ENCODE peak calls at places on chromosomes 4 and X, in eight cellular contexts. E is T1000; N is fibroblast of lung; D is activated T-cell treated with anti-CD3 and anti-CD28 coated beads, Interleukin-2, amount 50 U/mL, for 4 hours; B is astrocyte of the spinal cord; A is stimulated activated CD8-positive, alpha-beta memory T cell treated with anti-CD3 and anti-CD28 coated beads, Interleukin-15, amount 100 ng/mL, for 1 hour; X is iPS DF 19.7; K is tibial nerve. J is an unnamed sample.

GRCh38 chr4:184921456-184921855 is 95.7 kb upstream of the ACSL1 start:
- DNase-seq in E (no peak), N (no peak), D (no peak), B (no peak), A (no peak), X (no peak), K (no peak), J (no peak)

GRCh38 chr4:184826315-184827266 is 823 bp upstream of the ACSL1 start:
- DNase-seq in E (no peak), N (no peak), D (peak), B (no peak), A (peak), X (no peak), K (no peak), J (no peak)

GRCh38 chrX:150456466-150456865 is 93.3 kb downstream of the MAMLD1 start:
- DNase-seq in E (no peak), N (no peak), D (no peak), B (no peak), A (no peak), X (no peak), K (no peak), J (no peak)

GRCh38 chrX:153782324-153782723 is 1.5 kb downstream of the SRPK3 start:
- DNase-seq in E (no peak), N (no peak), D (no peak), B (no peak), A (no peak), X (no peak), K (no peak), J (no peak)

GRCh38 chr4:89509708-89510269 is 202.2 kb upstream of the GPRIN3 start:
- DNase-seq in E (no peak), N (peak), D (no peak), B (peak), A (no peak), X (no peak), K (no peak), J (no peak)

GRCh38 chr4:151992755-151993154 is 231.9 kb upstream of the GATB start:
- DNase-seq in E (no peak), N (no peak), D (no peak), B (no peak), A (no peak), X (no peak), K (no peak), J (no peak)

GRCh38 chrX:143788265-143788664 is 67.7 kb upstream of the SPANXN2 start:
- DNase-seq in E (no peak), N (peak), D (no peak), B (peak), A (no peak), X (no peak), K (no peak), J (no peak)

GRCh38 chr4:144709159-144709558 is 63.2 kb downstream of the HHIP start:
- DNase-seq in E (peak), N (no peak), D (no peak), B (peak), A (no peak), X (no peak), K (no peak), J (no peak)

GRCh38 chrX:73940893-73941470 is 363.0 kb upstream of the ZCCHC13 start:
- DNase-seq in E (no peak), N (no peak), D (no peak), B (no peak), A (no peak), X (no peak), K (no peak), J (no peak)

GRCh38 chrX:102339312-102340298 is 92.6 kb downstream of the NXF2 start:
- DNase-seq in E (no peak), N (no peak), D (no peak), B (no peak), A (no peak), X (no peak), K (no peak), J (no peak)

GRCh38 chr4:139223682-139224317 is 46.8 kb upstream of the ELF2 start:
- DNase-seq in E (peak), N (peak), D (no peak), B (peak), A (no peak), X (no peak), K (peak), J (no peak)

GRCh38 chr4:166458756-166459155 is 585.7 kb downstream of the TLL1 start:
- DNase-seq in E (no peak), N (no peak), D (no peak), B (peak), A (no peak), X (no peak), K (no peak), J (no peak)

GRCh38 chr4:89305712-89306437 is 1.7 kb downstream of the GPRIN3 start:
- DNase-seq in E (no peak), N (peak), D (no peak), B (peak), A (no peak), X (no peak), K (no peak), J (no peak)

GRCh38 chr4:11261066-11261850 is 167.4 kb downstream of the HS3ST1 start:
- DNase-seq in E (no peak), N (no peak), D (no peak), B (no peak), A (no peak), X (no peak), K (no peak), J (no peak)

GRCh38 chr4:4386736-4387392 is at the start of gene NSG1:
- DNase-seq in E (no peak), N (no peak), D (no peak), B (peak), A (no peak), X (no peak), K (no peak), J (no peak)

GRCh38 chr4:119204898-119205297 is 7.6 kb upstream of the USP53 start:
- DNase-seq in E (no peak), N (peak), D (no peak), B (no peak), A (no peak), X (no peak), K (no peak), J (no peak)

GRCh38 chr4:10569491-10569890 is 112.3 kb upstream of the ZNF518B start:
- DNase-seq in E (no peak), N (no peak), D (no peak), B (no peak), A (no peak), X (no peak), K (no peak), J (no peak)

GRCh38 chr4:55318135-55318534 is 27.9 kb upstream of the SRD5A3 start:
- DNase-seq in E (no peak), N (no peak), D (no peak), B (peak), A (no peak), X (no peak), K (peak), J (no peak)

GRCh38 chr4:74320559-74321118 is 12.4 kb downstream of the EPGN start:
- DNase-seq in E (no peak), N (peak), D (peak), B (peak), A (no peak), X (peak), K (no peak), J (no peak)

GRCh38 chr4:153485374-153485773 is 19.2 kb downstream of the TMEM131L start:
- DNase-seq in E (no peak), N (no peak), D (no peak), B (no peak), A (no peak), X (no peak), K (no peak), J (no peak)

GRCh38 chr4:176193126-176193525 is 2.3 kb downstream of the SPATA4 start:
- DNase-seq in E (no peak), N (peak), D (no peak), B (peak), A (no peak), X (no peak), K (no peak), J (no peak)

GRCh38 chr4:35167385-35167784 is 1076.9 kb downstream of the ARAP2 start:
- DNase-seq in E (no peak), N (no peak), D (no peak), B (no peak), A (no peak), X (no peak), K (no peak), J (no peak)

GRCh38 chr4:81512371-81512770 is 40.7 kb upstream of the RASGEF1B start:
- DNase-seq in E (no peak), N (no peak), D (no peak), B (no peak), A (no peak), X (no peak), K (no peak), J (no peak)

GRCh38 chr4:8766610-8767009 is 105.0 kb downstream of the HMX1 start:
- DNase-seq in E (no peak), N (no peak), D (no peak), B (no peak), A (no peak), X (no peak), K (no peak), J (no peak)

GRCh38 chrX:1202251-1202650 is 10.2 kb downstream of the CRLF2 start:
- DNase-seq in E (no peak), N (no peak), D (no peak), B (no peak), A (no peak), X (no peak), K (no peak), J (peak)

GRCh38 chrX:88170528-88170927 is 576.5 kb upstream of the CPXCR1 start:
- DNase-seq in E (no peak), N (no peak), D (no peak), B (no peak), A (no peak), X (no peak), K (no peak), J (no peak)

GRCh38 chrX:129360175-129360574 is 163.1 kb downstream of the SMARCA1 start:
- DNase-seq in E (peak), N (peak), D (peak), B (peak), A (no peak), X (no peak), K (peak), J (no peak)

GRCh38 chr4:42262701-42263490 is 110.4 kb upstream of the BEND4 start:
- DNase-seq in E (no peak), N (no peak), D (no peak), B (no peak), A (no peak), X (no peak), K (no peak), J (no peak)

GRCh38 chr4:108700358-108700757 is 50.0 kb downstream of the OSTC start:
- DNase-seq in E (peak), N (peak), D (no peak), B (peak), A (no peak), X (no peak), K (no peak), J (no peak)

GRCh38 chr4:16516796-16517413 is 290.6 kb upstream of the TAPT1 start:
- DNase-seq in E (peak), N (peak), D (no peak), B (peak), A (no peak), X (no peak), K (peak), J (no peak)

GRCh38 chrX:69186651-69187050 is 21.4 kb upstream of the PJA1 start:
- DNase-seq in E (no peak), N (no peak), D (no peak), B (no peak), A (no peak), X (no peak), K (no peak), J (no peak)

GRCh38 chr4:67346654-67347053 is 198.6 kb downstream of the CENPC start:
- DNase-seq in E (no peak), N (no peak), D (no peak), B (no peak), A (no peak), X (no peak), K (no peak), J (no peak)